ENCODE peak calls at places on chromosomes 2 and 18, in ten cellular contexts. W is psoas muscle; I is Peyer's patch; O is right lobe of liver; R is WERI-Rb-1; C is NB4; F is CD4-positive, CD25-positive, alpha-beta regulatory T cell; E is lower lobe of right lung; Z is cardiac fibroblast; K is body of pancreas. Y is an unnamed sample.

GRCh38 chr2:203498161-203498560 is 36.9 kb downstream of the RAPH1 start:
- DNase-seq in W (no peak), I (no peak), O (no peak), R (no peak), C (peak; percentile 63), F (no peak), E (no peak), Z (peak; percentile 81), K (no peak), Y (peak; percentile 88)

GRCh38 chr18:34993289-34993688 is 47.9 kb upstream of the MAPRE2 start:
- DNase-seq in W (no peak), I (no peak), O (no peak), R (no peak), C (peak; percentile 61), F (no peak), E (no peak), Z (no peak), K (no peak), Y (no peak)

GRCh38 chr18:47054369-47054768 is 18.9 kb upstream of the ELOA2 start:
- DNase-seq in W (no peak), I (no peak), O (no peak), R (no peak), C (no peak), F (no peak), E (no peak), Z (no peak), K (no peak), Y (peak; percentile 3)

GRCh38 chr18:2173464-2173863 is 397.8 kb downstream of the METTL4 start:
- DNase-seq in W (no peak), I (no peak), O (no peak), R (no peak), C (peak; percentile 9), F (no peak), E (no peak), Z (peak; percentile 94), K (no peak), Y (peak; percentile 87)

GRCh38 chr18:80148316-80149199 is 39.5 kb downstream of the ADNP2 start:
- DNase-seq in W (no peak), I (no peak), O (no peak), R (no peak), C (peak; percentile 48), F (no peak), E (peak; percentile 63), Z (peak; percentile 38), K (peak; percentile 30), Y (no peak)

GRCh38 chr2:212777020-212777491 is 238.5 kb upstream of the ERBB4 start:
- DNase-seq in W (no peak), I (no peak), O (no peak), R (peak; percentile 20), C (peak; percentile 40), F (no peak), E (no peak), Z (peak; percentile 56), K (no peak), Y (peak; percentile 48)

GRCh38 chr2:7792031-7792651 is 874.9 kb downstream of the RNF144A start:
- DNase-seq in W (no peak), I (no peak), O (peak; percentile 89), R (no peak), C (no peak), F (no peak), E (peak; percentile 55), Z (no peak), K (peak; percentile 72), Y (no peak)

GRCh38 chr2:96105152-96105915 is 11.0 kb downstream of the ADRA2B start:
- DNase-seq in W (no peak), I (peak; percentile 20), O (no peak), R (no peak), C (no peak), F (no peak), E (peak; percentile 19), Z (no peak), K (no peak), Y (no peak)

DNA sequence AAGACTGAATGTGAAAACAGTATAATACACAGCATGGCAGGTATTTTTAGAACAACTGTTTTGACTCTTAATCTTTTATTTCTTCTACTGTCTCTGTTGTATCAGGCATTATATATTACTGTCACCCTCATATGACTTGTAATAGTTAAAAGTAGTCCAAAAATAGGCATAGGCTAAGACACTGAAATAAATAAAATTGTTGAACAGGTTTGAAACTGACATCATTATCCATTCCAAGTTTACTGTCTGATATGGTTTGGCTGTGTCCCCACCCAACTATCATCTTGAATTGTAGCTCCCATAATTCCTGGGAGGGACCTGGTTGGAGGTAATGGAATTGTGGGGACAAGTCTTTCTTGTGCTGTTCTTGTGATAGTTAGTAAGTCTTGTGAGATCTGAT is 91.4 kb upstream of the CDH19 start:
- DNase-seq in W (no peak), I (no peak), O (no peak), R (no peak), C (no peak), F (no peak), E (no peak), Z (no peak), K (no peak), Y (no peak)
- H3K4me3 ChIP-seq in W (no peak overlapping the region), I (no peak overlapping the region), O (no peak overlapping the region), R (no peak overlapping the region), C (no peak overlapping the region), F (no peak overlapping the region), E (no peak overlapping the region), Z (no peak overlapping the region), K (no peak overlapping the region), Y (no peak overlapping the region)

GRCh38 chr18:74498712-74499629 is 2.8 kb downstream of the CNDP2 start:
- DNase-seq in W (no peak), I (no peak), O (peak; percentile 85), R (no peak), C (peak; percentile 81), F (peak; percentile 62), E (peak; percentile 88), Z (peak; percentile 17), K (peak; percentile 56), Y (peak; percentile 50)
- H3K4me3 ChIP-seq in W (peak overlapping the region; percentile 38), I (peak overlapping the region; percentile 27), O (peak overlapping the region; percentile 30), R (no peak overlapping the region), C (peak overlapping the region; percentile 79), F (peak overlapping the region; percentile 99), E (peak overlapping the region; percentile 39), Z (no peak overlapping the region), K (no peak overlapping the region), Y (peak overlapping the region; percentile 43)

DNA sequence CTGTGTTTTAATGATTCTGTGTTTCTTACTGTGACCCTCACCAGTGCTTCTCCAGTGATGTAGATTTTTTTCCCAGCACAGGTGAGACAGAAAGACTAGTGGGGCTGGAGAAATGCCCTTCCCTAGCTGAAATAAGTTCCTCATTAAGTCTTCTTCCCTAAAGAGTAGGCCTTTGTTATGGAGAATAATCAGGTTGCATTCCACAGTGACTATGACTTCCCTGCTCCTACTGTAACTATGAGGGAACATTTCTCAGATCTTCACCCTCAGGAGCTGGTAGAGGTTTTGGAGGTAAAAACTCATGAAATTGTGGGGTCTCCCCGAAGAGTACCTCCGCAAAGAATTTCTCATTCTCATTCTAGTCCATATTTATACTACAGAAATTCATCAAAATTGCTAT is 286.2 kb downstream of the GRB14 start:
- DNase-seq in W (no peak), I (no peak), O (no peak), R (no peak), C (no peak), F (no peak), E (no peak), Z (no peak), K (no peak), Y (no peak)
- H3K4me3 ChIP-seq in W (no peak overlapping the region), I (no peak overlapping the region), O (no peak overlapping the region), R (no peak overlapping the region), C (no peak overlapping the region), F (no peak overlapping the region), E (no peak overlapping the region), Z (no peak overlapping the region), K (no peak overlapping the region), Y (no peak overlapping the region)

GRCh38 chr2:28621172-28622100 is 125.6 kb downstream of the PLB1 start:
- DNase-seq in W (peak; percentile 68), I (peak; percentile 76), O (peak; percentile 91), R (peak; percentile 45), C (peak; percentile 78), F (peak; percentile 80), E (peak; percentile 69), Z (peak; percentile 98), K (peak; percentile 76), Y (peak; percentile 98)
- H3K4me3 ChIP-seq in W (no peak overlapping the region), I (no peak overlapping the region), O (peak overlapping the region; percentile 32), R (no peak overlapping the region), C (no peak overlapping the region), F (peak overlapping the region; percentile 69), E (no peak overlapping the region), Z (no peak overlapping the region), K (no peak overlapping the region), Y (no peak overlapping the region)

DNA sequence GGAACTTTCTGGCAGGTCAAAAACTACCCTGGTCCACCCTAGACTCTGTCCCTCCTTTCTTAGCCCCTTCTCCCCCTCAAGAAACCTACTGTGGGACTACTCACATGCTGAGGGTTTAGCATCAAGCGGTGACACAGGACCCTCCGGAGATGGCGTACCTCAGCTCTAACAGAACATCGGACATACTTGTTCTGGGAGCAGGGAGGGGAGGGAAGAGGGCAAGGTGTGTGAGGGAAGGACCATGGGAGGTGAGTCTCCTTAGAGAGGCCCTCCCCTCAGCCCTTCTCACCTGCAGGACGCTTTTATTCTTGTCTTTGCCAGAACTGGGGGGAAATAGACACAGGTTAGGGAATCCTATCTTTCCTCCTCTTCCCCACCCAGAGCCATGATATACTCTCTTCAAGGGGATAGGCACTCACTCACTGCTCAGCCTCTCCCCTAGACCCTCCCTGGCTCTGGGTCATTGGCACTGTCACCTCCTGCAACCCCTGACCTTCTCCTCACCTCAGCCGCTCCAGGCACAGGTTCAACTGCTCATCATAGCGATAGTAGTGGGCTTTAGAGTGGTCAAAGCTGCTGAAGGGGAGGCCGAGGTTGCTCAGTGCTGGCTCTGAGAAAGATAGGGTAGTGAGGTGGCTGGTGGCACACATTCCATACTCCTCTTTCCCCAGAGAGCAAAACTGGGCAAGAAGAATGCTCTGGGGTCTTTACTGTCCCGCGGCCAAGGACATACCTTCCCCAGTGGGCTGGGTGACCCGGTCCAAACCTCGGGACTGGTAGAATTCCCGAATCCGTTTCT is 1.8 kb downstream of the PCGF1 start:
- DNase-seq in W (no peak), I (peak; percentile 23), O (no peak), R (no peak), C (no peak), F (no peak), E (no peak), Z (no peak), K (no peak), Y (no peak)
- H3K4me3 ChIP-seq in W (no peak overlapping the region), I (no peak overlapping the region), O (peak overlapping the region; percentile 95), R (no peak overlapping the region), C (peak overlapping the region; percentile 39), F (no peak overlapping the region), E (peak overlapping the region; percentile 77), Z (peak overlapping the region; percentile 17), K (no peak overlapping the region), Y (peak overlapping the region; percentile 40)

DNA sequence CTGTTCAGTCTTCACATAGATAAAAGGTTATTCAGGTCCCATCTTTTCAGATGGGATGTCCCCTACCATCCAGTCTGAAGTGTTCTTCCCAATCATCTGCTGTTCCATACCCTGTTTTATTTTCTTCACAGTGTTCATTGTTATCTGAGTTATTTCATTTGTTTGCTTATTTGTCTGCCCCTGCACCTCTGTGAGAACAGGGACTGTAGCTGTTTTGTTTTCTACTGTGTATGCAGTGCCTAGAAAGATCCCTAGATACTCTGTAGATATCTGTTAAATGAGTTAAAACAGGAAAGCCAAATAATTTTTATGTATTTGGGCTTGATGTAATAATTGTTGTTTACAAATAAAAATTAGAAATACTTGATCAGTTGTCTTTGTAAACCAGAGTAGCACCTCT is 34.2 kb downstream of the SMAD4 start:
- DNase-seq in W (no peak), I (no peak), O (no peak), R (no peak), C (no peak), F (no peak), E (no peak), Z (no peak), K (no peak), Y (no peak)
- H3K4me3 ChIP-seq in W (no peak overlapping the region), I (no peak overlapping the region), O (no peak overlapping the region), R (no peak overlapping the region), C (no peak overlapping the region), F (no peak overlapping the region), E (no peak overlapping the region), Z (no peak overlapping the region), K (no peak overlapping the region), Y (no peak overlapping the region)

Y was measured in fibroblast of villous mesenchyme.